ENCODE peak calls at places on chromosomes 3 and 15, in four cellular contexts. C is T-helper 2 cell, T is nephron progenitor cell, M is NCI-H446. Q is an unnamed sample.

GRCh38 chr15:62404194-62404985 is 239.3 kb upstream of the C2CD4B start:
- DNase-seq in M (no peak), C (no peak), T (no peak), Q (no peak)

GRCh38 chr3:138197058-138197457 is 10.0 kb downstream of the ARMC8 start:
- DNase-seq in T (peak), C (no peak), M (no peak), Q (peak)

GRCh38 chr3:194265505-194265892 is 85.6 kb downstream of the CPN2 start:
- DNase-seq in C (no peak), T (no peak), M (no peak), Q (no peak)

GRCh38 chr3:38611866-38612265 is 37.6 kb downstream of the SCN5A start:
- DNase-seq in T (no peak), M (no peak), C (no peak), Q (no peak)

GRCh38 chr3:52430416-52430810 is 14.5 kb downstream of the SEMA3G start:
- DNase-seq in M (no peak), C (no peak), T (no peak), Q (no peak)

GRCh38 chr15:76986743-76987142 is 8.2 kb upstream of the PSTPIP1 start:
- DNase-seq in T (no peak), C (no peak), M (no peak), Q (peak)

GRCh38 chr3:79103305-79103704 is 664.5 kb downstream of the ROBO1 start:
- DNase-seq in M (no peak), T (no peak), C (no peak), Q (no peak)

GRCh38 chr3:158108596-158108995 is 1.3 kb upstream of the RSRC1 start:
- DNase-seq in T (no peak), M (no peak), C (no peak), Q (no peak)

GRCh38 chr3:50441818-50442217 is 61.6 kb downstream of the CACNA2D2 start:
- DNase-seq in C (no peak), T (no peak), M (no peak), Q (no peak)

GRCh38 chr3:65233561-65233960 is 545.8 kb upstream of the ADAMTS9 start:
- DNase-seq in T (no peak), M (no peak), C (no peak), Q (no peak)

GRCh38 chr3:139173372-139174108 is 128.8 kb upstream of the PRR23C start:
- DNase-seq in M (peak), T (no peak), C (no peak), Q (no peak)

Q was measured in H7.